ENCODE peak calls at places on chromosomes 11 and 22, in eight cellular contexts. K is transverse colon, S is upper lobe of left lung, Z is A549, M is suprapubic skin, F is sigmoid colon, W is tibial nerve, C is stomach. R is an unnamed sample.

GRCh38 chr11:575324-575995 is 810 bp upstream of the PHRF1 start:
- DNase-seq in C (no peak), K (no peak), M (peak), Z (peak), S (no peak), F (no peak), W (no peak), R (peak)

GRCh38 chr11:1907955-1908354 is 11.5 kb upstream of the TNNT3 start:
- DNase-seq in K (no peak), S (no peak), M (no peak), Z (no peak), F (no peak), W (no peak), C (no peak), R (no peak)

GRCh38 chr11:114185436-114185835 is 110.8 kb upstream of the NNMT start:
- DNase-seq in K (no peak), C (no peak), W (no peak), F (no peak), M (no peak), Z (no peak), S (no peak), R (no peak)

GRCh38 chr11:3132271-3132781 is 32.8 kb downstream of the OSBPL5 start:
- DNase-seq in K (peak), S (no peak), W (no peak), F (peak), C (no peak), M (peak), Z (no peak), R (no peak)

GRCh38 chr11:75771646-75772410 is 3.2 kb downstream of the DGAT2 start:
- DNase-seq in M (no peak), F (peak), S (peak), C (peak), Z (no peak), W (no peak), K (peak), R (no peak)

GRCh38 chr11:23988381-23989006 is 508.4 kb upstream of the LUZP2 start:
- DNase-seq in C (no peak), W (no peak), S (no peak), Z (no peak), K (no peak), F (no peak), M (no peak), R (no peak)

GRCh38 chr11:73324116-73324515 is 16.0 kb downstream of the ARHGEF17 start:
- DNase-seq in S (no peak), K (no peak), M (no peak), W (no peak), C (peak), F (peak), Z (no peak), R (no peak)

GRCh38 chr11:123654566-123655081 is at the start of gene SCN3B:
- DNase-seq in C (peak), W (no peak), Z (peak), F (peak), S (peak), M (no peak), K (peak), R (peak)

GRCh38 chr11:101341578-101341977 is 212.0 kb upstream of the PGR start:
- DNase-seq in S (no peak), F (no peak), W (no peak), Z (no peak), C (no peak), K (no peak), M (no peak), R (no peak)

GRCh38 chr11:22089609-22090008 is 103.3 kb upstream of the ANO5 start:
- DNase-seq in S (no peak), W (no peak), C (no peak), M (no peak), K (no peak), F (no peak), Z (no peak), R (no peak)

GRCh38 chr11:115541518-115541917 is 37.3 kb upstream of the CADM1 start:
- DNase-seq in C (no peak), K (no peak), M (no peak), S (no peak), F (no peak), W (no peak), Z (no peak), R (no peak)

GRCh38 chr11:102192349-102193066 is 82.3 kb downstream of the YAP1 start:
- DNase-seq in K (no peak), Z (no peak), M (no peak), W (no peak), C (no peak), S (no peak), F (no peak), R (no peak)

GRCh38 chr11:61539009-61539408 is 30.5 kb downstream of the LRRC10B start:
- DNase-seq in F (no peak), S (no peak), W (no peak), C (peak), M (no peak), Z (no peak), K (no peak), R (peak)

GRCh38 chr11:47950396-47950795 is 30.0 kb upstream of the PTPRJ start:
- DNase-seq in Z (no peak), W (no peak), C (no peak), M (no peak), F (no peak), S (peak), K (peak), R (no peak)

GRCh38 chr11:9858218-9858617 is 194.3 kb downstream of the SWAP70 start:
- DNase-seq in S (no peak), F (no peak), W (no peak), M (no peak), C (no peak), K (no peak), Z (no peak), R (no peak)

GRCh38 chr11:130480166-130480565 is 31.7 kb downstream of the ADAMTS15 start:
- DNase-seq in Z (no peak), M (no peak), C (no peak), K (no peak), F (no peak), W (no peak), S (no peak), R (no peak)

GRCh38 chr11:98531576-98531975 is 489.2 kb upstream of the CNTN5 start:
- DNase-seq in M (no peak), F (no peak), K (no peak), C (no peak), Z (no peak), S (no peak), W (no peak), R (no peak)

GRCh38 chr11:17939542-17939941 is 73.3 kb downstream of the SERGEF start:
- DNase-seq in C (no peak), M (no peak), S (no peak), W (no peak), F (no peak), K (no peak), Z (no peak), R (no peak)

GRCh38 chr11:14789879-14790484 is 102.0 kb downstream of the CYP2R1 start:
- DNase-seq in W (no peak), C (no peak), S (no peak), F (no peak), Z (no peak), M (no peak), K (no peak), R (no peak)

GRCh38 chr11:62614275-62614674 is 1.2 kb downstream of the ROM1 start:
- DNase-seq in F (no peak), W (no peak), Z (no peak), C (peak), S (no peak), M (no peak), K (no peak), R (no peak)

GRCh38 chr11:108926522-108927380 is 261.9 kb downstream of the DDX10 start:
- DNase-seq in K (no peak), W (no peak), Z (no peak), M (no peak), S (no peak), F (no peak), C (no peak), R (no peak)

GRCh38 chr11:59221438-59221837 is 8.7 kb upstream of the MPEG1 start:
- DNase-seq in W (no peak), Z (no peak), M (no peak), F (no peak), K (no peak), S (no peak), C (no peak), R (no peak)

GRCh38 chr11:78499971-78500370 is 74.7 kb downstream of the NARS2 start:
- DNase-seq in K (no peak), M (no peak), Z (no peak), S (no peak), F (no peak), W (no peak), C (no peak), R (no peak)

GRCh38 chr22:19056951-19057401 is 65.2 kb downstream of the DGCR2 start:
- DNase-seq in Z (no peak), W (no peak), K (no peak), F (peak), M (peak), C (peak), S (peak), R (no peak)

DNA sequence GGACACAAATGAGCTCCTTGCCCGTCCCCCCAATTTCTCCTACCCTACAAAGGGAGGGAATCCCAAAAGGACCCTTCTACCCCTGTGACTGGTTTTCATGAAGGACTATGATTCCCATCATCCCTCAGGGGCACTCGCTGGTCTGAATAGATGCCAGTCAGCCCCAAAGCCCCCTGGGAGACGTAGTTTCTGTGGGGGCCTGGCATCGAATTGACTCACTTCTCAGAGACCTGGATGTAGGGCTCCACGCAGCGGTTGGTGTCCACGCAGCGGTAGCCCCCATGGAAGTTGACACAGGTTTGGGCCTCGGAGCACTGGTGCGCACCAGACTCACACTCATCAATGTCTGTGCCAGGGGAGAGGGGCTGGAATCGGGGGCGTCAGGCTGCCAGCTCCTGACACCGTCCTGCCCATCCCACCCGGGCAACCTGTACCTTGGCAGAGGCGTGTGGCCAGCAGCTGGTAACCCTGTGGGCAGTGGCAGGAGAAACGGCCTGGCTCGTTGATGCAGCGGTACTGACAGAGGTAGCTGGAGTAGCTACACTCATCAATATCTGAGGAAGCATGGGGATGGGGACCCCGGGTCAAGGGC is 4.4 kb downstream of the EFEMP2 start:
- DNase-seq in W (no peak), Z (no peak), S (no peak), C (no peak), M (no peak), F (peak), K (no peak), R (no peak)
- TF ChIP-seq EP300 in W (no peak), Z (no peak), S (no peak), C (no peak), M (no peak), F (no peak), K (no peak), R (no peak)

GRCh38 chr11:68806931-68807844 is 34.5 kb downstream of the CPT1A start:
- DNase-seq in F (no peak), C (no peak), M (no peak), W (no peak), S (no peak), Z (no peak), K (no peak), R (no peak)
- TF ChIP-seq EP300 in F (no peak), C (no peak), M (no peak), W (no peak), S (no peak), Z (no peak), K (no peak), R (no peak)

GRCh38 chr11:72040497-72041363 is 39.6 kb downstream of the NUMA1 start:
- DNase-seq in M (peak), W (peak), C (peak), F (peak), S (peak), Z (peak), K (peak), R (peak)
- TF ChIP-seq EP300 in M (no peak), W (peak), C (no peak), F (peak), S (no peak), Z (no peak), K (no peak), R (peak)

GRCh38 chr11:34769224-34769623 is 147.0 kb downstream of the APIP start:
- DNase-seq in S (no peak), F (no peak), M (no peak), Z (no peak), C (no peak), W (no peak), K (no peak), R (no peak)
- TF ChIP-seq EP300 in S (no peak), F (no peak), M (no peak), Z (no peak), C (no peak), W (no peak), K (no peak), R (no peak)

GRCh38 chr22:45091254-45091854 is 72.4 kb upstream of the NUP50 start:
- DNase-seq in M (no peak), S (no peak), W (no peak), Z (no peak), K (peak), F (no peak), C (no peak), R (no peak)
- TF ChIP-seq EP300 in M (no peak), S (no peak), W (no peak), Z (no peak), K (no peak), F (no peak), C (no peak), R (no peak)

GRCh38 chr11:12186683-12187082 is 76.3 kb downstream of the MICAL2 start:
- DNase-seq in Z (no peak), M (no peak), C (no peak), F (no peak), K (no peak), W (no peak), S (no peak), R (no peak)

GRCh38 chr11:12187399-12187798 is 77.0 kb downstream of the MICAL2 start:
- DNase-seq in M (no peak), C (no peak), Z (no peak), S (peak), W (no peak), K (no peak), F (no peak), R (no peak)

GRCh38 chr11:12188548-12189317 is 78.3 kb downstream of the MICAL2 start:
- DNase-seq in Z (no peak), K (no peak), W (no peak), M (no peak), S (no peak), C (no peak), F (no peak), R (no peak)

GRCh38 chr11:12190511-12190910 is 80.1 kb downstream of the MICAL2 start:
- DNase-seq in K (no peak), W (no peak), Z (no peak), M (no peak), S (no peak), C (no peak), F (no peak), R (no peak)

GRCh38 chr11:12189543-12190235 is 79.3 kb downstream of the MICAL2 start:
- DNase-seq in M (no peak), C (no peak), S (no peak), W (no peak), K (no peak), F (no peak), Z (no peak), R (no peak)
- TF ChIP-seq EP300 in M (no peak), C (no peak), S (no peak), W (no peak), K (no peak), F (no peak), Z (no peak), R (no peak)

DNA sequence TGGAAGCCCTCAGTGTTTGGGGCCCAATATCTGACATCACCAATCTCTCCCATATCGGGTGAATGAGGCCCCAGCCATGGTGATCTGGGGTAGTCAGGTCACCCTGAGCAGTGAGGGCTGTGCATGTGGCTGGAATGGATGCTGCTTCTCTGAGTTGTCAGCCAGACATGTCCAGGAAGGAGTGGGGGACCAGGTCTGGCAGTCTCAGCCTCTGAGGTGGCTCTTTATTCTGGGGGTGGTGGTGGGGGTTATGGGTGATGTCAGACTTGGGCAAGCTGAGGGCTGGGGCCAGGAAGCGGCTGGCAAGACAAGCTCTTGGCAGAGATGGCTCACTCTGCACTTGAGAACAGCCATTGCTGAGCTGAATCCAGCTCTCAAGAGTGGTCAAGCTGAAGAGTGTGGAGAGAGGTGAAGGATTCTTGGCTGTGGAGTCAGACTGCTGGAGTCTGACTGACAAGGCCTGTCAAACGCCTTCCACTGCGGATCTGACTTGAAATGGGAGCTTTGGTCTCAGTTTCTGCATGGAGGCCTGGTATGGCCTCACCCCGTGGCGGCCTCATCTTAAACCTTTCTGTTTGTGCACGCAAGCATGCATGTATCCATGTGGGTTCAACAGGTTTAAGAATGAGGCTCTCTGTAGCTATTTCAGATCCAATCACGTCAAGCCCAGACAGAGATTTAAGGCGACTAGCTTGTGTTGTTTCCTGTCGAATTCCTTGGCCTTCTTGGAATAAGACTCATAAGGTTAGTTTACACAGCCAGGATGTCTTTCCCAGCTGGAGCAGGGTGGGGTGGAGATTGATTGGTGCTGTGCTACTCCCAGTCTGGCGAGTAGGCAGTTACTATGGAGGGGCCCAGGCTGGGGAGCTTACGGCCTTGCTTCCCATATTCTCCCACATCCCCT is 83.9 kb upstream of the TIMP3 start:
- DNase-seq in S (no peak), C (no peak), K (no peak), W (no peak), Z (no peak), M (no peak), F (no peak), R (no peak)
- TF ChIP-seq EP300 in S (no peak), C (no peak), K (no peak), W (no peak), Z (no peak), M (no peak), F (no peak), R (no peak)

GRCh38 chr22:23498811-23499798 is 81.0 kb downstream of the IGLL1 start:
- DNase-seq in F (peak), M (no peak), K (no peak), W (no peak), S (peak), Z (no peak), C (no peak), R (no peak)
- TF ChIP-seq EP300 in F (no peak), M (no peak), K (no peak), W (no peak), S (no peak), Z (no peak), C (no peak), R (no peak)

R was measured in ovary.